ENCODE peak calls at places on chromosomes 13 and 19, in ten cellular contexts. K, N, U, D, O, R, V, G, J and I are unnamed samples.

GRCh38 chr13:29457299-29457698 is 138.2 kb downstream of the SLC7A1 start:
- DNase-seq in G (no peak), J (peak; percentile 85), V (no peak), N (no peak), D (no peak), R (peak; percentile 69), O (no peak), U (no peak), K (no peak), I (no peak)

GRCh38 chr19:47663911-47664771 is 49.1 kb upstream of the EHD2 start:
- DNase-seq in K (peak; percentile 41), G (no peak), O (no peak), N (peak; percentile 84), R (peak; percentile 78), D (no peak), U (no peak), J (peak; percentile 99), V (no peak), I (no peak)

GRCh38 chr19:4338441-4339350 is at the start of gene STAP2:
- DNase-seq in G (no peak), O (no peak), N (no peak), V (no peak), U (peak; percentile 38), D (no peak), K (no peak), R (peak; percentile 79), J (no peak), I (no peak)

GRCh38 chr13:32639502-32640105 is 53.4 kb downstream of the PDS5B start:
- DNase-seq in J (peak; percentile 85), R (peak; percentile 79), G (peak; percentile 42), O (no peak), N (peak; percentile 62), D (peak; percentile 33), U (peak; percentile 36), V (peak; percentile 16), K (no peak), I (no peak)

GRCh38 chr13:95020298-95020987 is 280.8 kb downstream of the ABCC4 start:
- DNase-seq in U (no peak), G (no peak), O (no peak), D (no peak), N (no peak), R (no peak), K (no peak), V (no peak), J (no peak), I (no peak)

GRCh38 chr19:14053032-14053431 is 8.8 kb downstream of the PALM3 start:
- DNase-seq in G (no peak), J (no peak), D (no peak), K (no peak), V (no peak), R (no peak), U (no peak), N (no peak), O (no peak), I (no peak)

GRCh38 chr13:60369242-60369641 is 27.8 kb upstream of the TDRD3 start:
- DNase-seq in U (no peak), R (peak; percentile 32), G (no peak), O (no peak), N (no peak), V (no peak), K (no peak), J (no peak), D (no peak), I (no peak)

GRCh38 chr19:419721-420515 is 11.0 kb upstream of the C2CD4C start:
- DNase-seq in D (no peak), O (no peak), J (no peak), R (no peak), G (no peak), N (no peak), U (no peak), V (no peak), K (no peak), I (no peak)

GRCh38 chr19:40609561-40610395 is 8.6 kb downstream of the LTBP4 start:
- DNase-seq in U (peak; percentile 87), R (peak; percentile 99), G (no peak), D (peak; percentile 73), V (no peak), O (peak; percentile 84), K (peak; percentile 92), N (peak; percentile 87), J (peak; percentile 67), I (peak; percentile 93)

GRCh38 chr19:8846819-8847218 is 14.6 kb downstream of the MBD3L1 start:
- DNase-seq in V (no peak), D (no peak), K (no peak), R (no peak), U (no peak), O (no peak), J (no peak), N (no peak), G (no peak), I (no peak)

GRCh38 chr13:94343243-94343585 is 136.3 kb downstream of the DCT start:
- DNase-seq in O (no peak), J (no peak), V (no peak), N (no peak), R (no peak), G (no peak), U (no peak), K (no peak), D (no peak), I (no peak)

GRCh38 chr19:29268103-29268502 is 55.2 kb upstream of the UQCRFS1 start:
- DNase-seq in G (no peak), U (no peak), R (no peak), N (no peak), D (no peak), V (no peak), O (no peak), J (no peak), K (no peak), I (no peak)

GRCh38 chr13:51760592-51760991 is 43.4 kb downstream of the DHRS12 start:
- DNase-seq in R (no peak), D (no peak), G (no peak), K (no peak), O (no peak), U (no peak), V (no peak), J (no peak), N (no peak), I (no peak)

GRCh38 chr19:1410136-1410786 is 2.9 kb downstream of the DAZAP1 start:
- DNase-seq in V (no peak), G (no peak), O (no peak), K (no peak), N (no peak), J (peak; percentile 35), R (no peak), U (no peak), D (no peak), I (no peak)

GRCh38 chr13:109274188-109274821 is 512.1 kb downstream of the IRS2 start:
- DNase-seq in U (no peak), G (no peak), D (no peak), K (no peak), O (no peak), N (no peak), V (no peak), R (no peak), J (peak; percentile 87), I (no peak)

GRCh38 chr19:17522988-17523872 is 11.8 kb downstream of the PGLS start:
- DNase-seq in U (peak; percentile 40), V (no peak), O (peak; percentile 95), D (peak; percentile 15), N (peak; percentile 98), R (no peak), J (no peak), K (no peak), G (no peak), I (peak; percentile 76)

GRCh38 chr13:104809483-104809882 is 1726.0 kb downstream of the EFNB2 start:
- DNase-seq in O (no peak), R (no peak), J (no peak), U (no peak), G (no peak), D (no peak), K (no peak), V (no peak), N (no peak), I (no peak)

GRCh38 chr19:56692496-56692895 is 20.9 kb upstream of the ZNF835 start:
- DNase-seq in G (no peak), K (no peak), N (no peak), O (no peak), D (no peak), U (no peak), V (no peak), R (no peak), J (no peak), I (no peak)

GRCh38 chr13:113577881-113578435 is 6.6 kb upstream of the TFDP1 start:
- DNase-seq in V (no peak), N (no peak), U (no peak), K (no peak), G (no peak), O (no peak), J (no peak), R (no peak), D (no peak), I (no peak)

GRCh38 chr13:85974604-85975366 is 175.6 kb upstream of the SLITRK6 start:
- DNase-seq in N (no peak), D (no peak), G (no peak), R (no peak), V (no peak), J (peak; percentile 12), U (no peak), O (no peak), K (no peak), I (no peak)

GRCh38 chr19:49689133-49690072 is at the start of gene ADM5:
- DNase-seq in U (peak; percentile 56), K (no peak), O (no peak), V (no peak), R (peak; percentile 90), D (no peak), J (no peak), N (no peak), G (no peak), I (peak; percentile 66)

GRCh38 chr13:65093352-65093751 is 2136.8 kb downstream of the PCDH9 start:
- DNase-seq in O (no peak), U (no peak), J (no peak), R (no peak), N (no peak), V (no peak), G (no peak), K (no peak), D (no peak), I (no peak)

GRCh38 chr13:23999411-23999810 is 102.1 kb upstream of the C1QTNF9B start:
- DNase-seq in V (no peak), R (no peak), J (no peak), K (no peak), N (no peak), G (no peak), O (no peak), D (no peak), U (no peak), I (no peak)

GRCh38 chr19:45780448-45781281 is 1.6 kb downstream of the DMPK start:
- DNase-seq in D (no peak), J (no peak), U (no peak), N (no peak), G (no peak), K (no peak), V (no peak), O (no peak), R (no peak), I (no peak)

GRCh38 chr19:45187421-45188100 is 9.0 kb downstream of the BLOC1S3 start:
- DNase-seq in O (no peak), K (no peak), R (peak; percentile 70), J (peak; percentile 15), V (no peak), U (no peak), N (no peak), D (no peak), G (no peak), I (peak; percentile 48)

GRCh38 chr13:44049546-44049945 is 169.8 kb downstream of the LACC1 start:
- DNase-seq in K (no peak), N (no peak), O (no peak), R (no peak), G (no peak), V (no peak), D (no peak), J (no peak), U (no peak), I (no peak)

GRCh38 chr13:26386026-26386425 is 132.1 kb downstream of the CDK8 start:
- DNase-seq in J (no peak), R (no peak), G (no peak), D (no peak), U (no peak), N (no peak), V (no peak), K (no peak), O (no peak), I (no peak)

GRCh38 chr19:42198676-42199439 is 18.6 kb downstream of the DEDD2 start:
- DNase-seq in K (no peak), R (no peak), N (peak; percentile 64), J (no peak), O (peak; percentile 30), G (no peak), U (peak; percentile 43), V (no peak), D (peak; percentile 58), I (no peak)